ENCODE peak calls at places on chromosomes 13 and 19, in ten cellular contexts. A is lower leg skin; C is ovary; P is MG63; Y is neural progenitor cell; W is aorta; K is uterus; N is astrocyte of the spinal cord; R is CD8-positive, alpha-beta memory T cell; D is PC-3. B is an unnamed sample.

GRCh38 chr19:14511245-14511625 is 7.0 kb downstream of the DNAJB1 start:
- DNase-seq in A (no peak), C (no peak), P (no peak), Y (no peak), W (no peak), K (no peak), N (no peak), R (no peak), D (peak; percentile 35), B (no peak)

GRCh38 chr13:42039946-42040729 is 8.3 kb upstream of the DGKH start:
- DNase-seq in A (peak; percentile 86), C (peak; percentile 95), P (peak; percentile 85), Y (peak; percentile 87), W (peak; percentile 98), K (peak; percentile 93), N (peak; percentile 85), R (peak; percentile 93), D (peak; percentile 76), B (peak; percentile 90)

GRCh38 chr19:44848805-44849457 is 2.8 kb downstream of the NECTIN2 start:
- DNase-seq in A (no peak), C (peak; percentile 76), P (no peak), Y (peak; percentile 67), W (peak; percentile 78), K (peak; percentile 41), N (no peak), R (no peak), D (no peak), B (no peak)

GRCh38 chr19:17394891-17395415 is 957 bp upstream of the CCDC194 start:
- DNase-seq in A (no peak), C (peak; percentile 73), P (peak; percentile 76), Y (peak; percentile 72), W (peak; percentile 88), K (no peak), N (peak; percentile 36), R (no peak), D (peak; percentile 50), B (no peak)

GRCh38 chr19:33156354-33156753 is 24.4 kb downstream of the WDR88 start:
- DNase-seq in A (no peak), C (no peak), P (no peak), Y (no peak), W (no peak), K (no peak), N (no peak), R (no peak), D (peak; percentile 11), B (no peak)

GRCh38 chr13:109389892-109390345 is 396.5 kb downstream of the IRS2 start:
- DNase-seq in A (no peak), C (no peak), P (no peak), Y (no peak), W (no peak), K (no peak), N (no peak), R (no peak), D (no peak), B (peak; percentile 57)

GRCh38 chr19:3687774-3688706 is 12.2 kb downstream of the PIP5K1C start:
- DNase-seq in A (no peak), C (peak; percentile 36), P (no peak), Y (peak; percentile 47), W (no peak), K (peak; percentile 21), N (no peak), R (no peak), D (no peak), B (no peak)

GRCh38 chr13:52849727-52850395 is 1.4 kb upstream of the PCDH8 start:
- DNase-seq in A (no peak), C (no peak), P (no peak), Y (peak; percentile 40), W (no peak), K (no peak), N (no peak), R (no peak), D (no peak), B (no peak)

GRCh38 chr19:46863818-46864629 is 3.2 kb downstream of the ARHGAP35 start:
- DNase-seq in A (no peak), C (no peak), P (peak; percentile 97), Y (peak; percentile 82), W (no peak), K (peak; percentile 12), N (peak; percentile 59), R (no peak), D (peak; percentile 73), B (no peak)

GRCh38 chr13:21013682-21014038 is 47.7 kb downstream of the LATS2 start:
- DNase-seq in A (no peak), C (no peak), P (no peak), Y (no peak), W (no peak), K (no peak), N (no peak), R (no peak), D (no peak), B (no peak)

GRCh38 chr13:97109256-97109655 is 112.9 kb upstream of the MBNL2 start:
- DNase-seq in A (no peak), C (peak; percentile 26), P (no peak), Y (no peak), W (no peak), K (no peak), N (no peak), R (no peak), D (no peak), B (no peak)
- H3K4me3 ChIP-seq in A (no peak overlapping the region), C (no peak overlapping the region), P (no peak overlapping the region), Y (no peak overlapping the region), W (no peak overlapping the region), K (no peak overlapping the region), N (no peak overlapping the region), R (no peak overlapping the region), D (no peak overlapping the region), B (no peak overlapping the region)

GRCh38 chr19:18493440-18494266 is 28.2 kb downstream of the ELL start:
- DNase-seq in A (no peak), C (no peak), P (no peak), Y (no peak), W (no peak), K (no peak), N (no peak), R (no peak), D (no peak), B (no peak)

GRCh38 chr19:18494267-18494607 is 27.6 kb downstream of the ELL start:
- DNase-seq in A (no peak), C (no peak), P (no peak), Y (no peak), W (no peak), K (no peak), N (no peak), R (no peak), D (no peak), B (no peak)

GRCh38 chr19:18495204-18495911 is 26.5 kb downstream of the ELL start:
- DNase-seq in A (no peak), C (no peak), P (no peak), Y (peak; percentile 62), W (no peak), K (no peak), N (no peak), R (peak; percentile 62), D (no peak), B (no peak)

GRCh38 chr19:18496980-18497256 is 25.0 kb downstream of the ELL start:
- DNase-seq in A (no peak), C (no peak), P (no peak), Y (no peak), W (no peak), K (no peak), N (no peak), R (no peak), D (no peak), B (no peak)

DNA sequence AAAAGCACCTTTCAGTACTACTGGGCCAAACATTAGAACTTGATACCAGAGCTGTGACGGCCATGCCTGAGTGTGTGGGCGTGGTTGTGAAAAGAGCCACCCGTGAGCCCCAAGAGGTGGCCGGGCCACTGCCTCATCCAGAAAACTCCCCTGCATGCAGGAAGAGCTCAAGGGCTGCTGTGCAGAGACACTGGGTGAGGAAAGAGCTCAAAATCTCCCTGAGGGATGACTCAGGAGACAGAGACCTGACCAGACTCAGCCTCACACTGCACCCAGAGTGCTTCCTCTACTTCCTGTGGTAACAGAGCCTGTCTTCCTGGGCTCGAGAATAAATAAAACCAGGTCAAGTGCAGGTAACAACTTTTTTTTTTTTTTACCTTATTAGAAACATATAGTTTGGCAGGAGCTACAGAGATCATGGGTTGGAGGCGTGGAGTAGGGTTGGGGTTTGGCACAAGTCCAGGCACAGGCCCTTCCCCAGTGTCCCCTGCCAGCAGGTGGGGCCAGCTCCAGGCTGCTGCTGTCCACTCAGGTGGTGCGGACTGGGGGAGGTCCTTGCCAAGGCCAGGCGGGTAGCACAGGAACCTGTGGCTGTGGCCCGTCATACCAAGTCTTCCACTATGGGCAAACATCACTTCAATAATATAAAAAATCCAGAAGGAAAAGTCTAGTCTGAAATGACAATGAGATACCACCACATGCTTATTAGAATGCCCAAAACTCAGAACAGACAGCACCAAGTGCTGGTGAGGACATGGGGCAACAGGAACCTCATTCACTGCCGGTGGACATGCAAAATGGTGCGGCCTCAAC is 25.5 kb downstream of the ELL start:
- DNase-seq in A (no peak), C (no peak), P (peak; percentile 57), Y (no peak), W (no peak), K (no peak), N (peak; percentile 32), R (peak; percentile 90), D (peak; percentile 82), B (no peak)
- H3K4me3 ChIP-seq in A (no peak overlapping the region), C (no peak overlapping the region), P (no peak overlapping the region), Y (no peak overlapping the region), W (no peak overlapping the region), K (no peak overlapping the region), N (no peak overlapping the region), R (peak overlapping the region; percentile 57), D (peak overlapping the region; percentile 8), B (no peak overlapping the region)

GRCh38 chr13:97977982-97978381 is 24.5 kb downstream of the IPO5 start:
- DNase-seq in A (no peak), C (no peak), P (no peak), Y (no peak), W (no peak), K (no peak), N (peak; percentile 7), R (no peak), D (no peak), B (no peak)

GRCh38 chr13:97979556-97979955 is 26.1 kb downstream of the IPO5 start:
- DNase-seq in A (no peak), C (no peak), P (no peak), Y (no peak), W (no peak), K (no peak), N (no peak), R (no peak), D (no peak), B (no peak)

GRCh38 chr13:97977376-97977705 is 23.9 kb downstream of the IPO5 start:
- DNase-seq in A (no peak), C (no peak), P (no peak), Y (no peak), W (no peak), K (no peak), N (no peak), R (no peak), D (peak; percentile 4), B (no peak)

GRCh38 chr13:97976551-97977375 is 23.3 kb downstream of the IPO5 start:
- DNase-seq in A (no peak), C (peak; percentile 53), P (peak; percentile 93), Y (no peak), W (peak; percentile 79), K (no peak), N (no peak), R (no peak), D (no peak), B (no peak)

GRCh38 chr13:97978661-97979450 is 25.4 kb downstream of the IPO5 start:
- DNase-seq in A (no peak), C (no peak), P (no peak), Y (peak; percentile 85), W (no peak), K (no peak), N (peak; percentile 31), R (no peak), D (peak; percentile 44), B (no peak)
- H3K4me3 ChIP-seq in A (no peak overlapping the region), C (no peak overlapping the region), P (peak overlapping the region; percentile 85), Y (peak overlapping the region; percentile 86), W (no peak overlapping the region), K (no peak overlapping the region), N (no peak overlapping the region), R (no peak overlapping the region), D (peak overlapping the region; percentile 95), B (no peak overlapping the region)

GRCh38 chr19:49579193-49579592 is 1.2 kb downstream of the NOSIP start:
- DNase-seq in A (no peak), C (no peak), P (no peak), Y (no peak), W (no peak), K (no peak), N (no peak), R (no peak), D (no peak), B (no peak)
- H3K4me3 ChIP-seq in A (no peak overlapping the region), C (no peak overlapping the region), P (peak overlapping the region; percentile 68), Y (peak overlapping the region; percentile 80), W (no peak overlapping the region), K (no peak overlapping the region), N (peak overlapping the region; percentile 96), R (peak overlapping the region; percentile 27), D (peak overlapping the region; percentile 96), B (no peak overlapping the region)

B was measured in right atrium auricular region.